ENCODE peak calls at places on chromosomes 2 and 18, in six cellular contexts. A, C, K, P, G and Y are unnamed samples.

GRCh38 chr2:63789318-63790051 is 52.2 kb upstream of the UGP2 start:
- DNase-seq in A (no peak), G (no peak), C (no peak), K (no peak), P (no peak), Y (no peak)

GRCh38 chr2:217837530-217837929 is 165.3 kb downstream of the TNS1 start:
- DNase-seq in A (no peak), K (no peak), C (no peak), P (no peak), G (no peak), Y (no peak)

GRCh38 chr2:229901819-229902218 is 20.0 kb downstream of the TRIP12 start:
- DNase-seq in C (no peak), A (no peak), G (no peak), K (no peak), P (no peak), Y (no peak)

GRCh38 chr2:10120938-10121574 is 1.5 kb upstream of the RRM2 start:
- DNase-seq in C (no peak), P (no peak), K (no peak), G (peak), A (no peak), Y (no peak)

GRCh38 chr2:230443540-230443939 is 27.5 kb downstream of the SP100 start:
- DNase-seq in K (no peak), G (peak), P (no peak), C (no peak), A (no peak), Y (no peak)

GRCh38 chr2:226652388-226652787 is 147.2 kb downstream of the IRS1 start:
- DNase-seq in G (peak), K (no peak), P (no peak), A (no peak), C (no peak), Y (no peak)

GRCh38 chr2:230990899-230991150 is 5.1 kb upstream of the SPATA3 start:
- DNase-seq in G (no peak), P (no peak), C (no peak), A (no peak), K (no peak), Y (no peak)

GRCh38 chr2:62817995-62818713 is 112.6 kb downstream of the EHBP1 start:
- DNase-seq in A (no peak), G (no peak), P (no peak), C (no peak), K (no peak), Y (no peak)

GRCh38 chr2:231514951-231515297 is 15.3 kb downstream of the NMUR1 start:
- DNase-seq in K (no peak), P (no peak), G (peak), C (no peak), A (no peak), Y (no peak)

GRCh38 chr2:8260213-8260612 is 421.6 kb upstream of the ID2 start:
- DNase-seq in K (no peak), C (no peak), P (no peak), G (no peak), A (no peak), Y (no peak)

GRCh38 chr2:104844813-104845551 is 8.9 kb upstream of the POU3F3 start:
- DNase-seq in G (no peak), P (no peak), A (no peak), K (peak), C (no peak), Y (no peak)

GRCh38 chr2:11746807-11747459 is 501 bp downstream of the LPIN1 start:
- DNase-seq in A (no peak), C (no peak), G (no peak), K (no peak), P (no peak), Y (no peak)

GRCh38 chr2:240341064-240341463 is 94.4 kb upstream of the GPC1 start:
- DNase-seq in P (no peak), A (no peak), G (no peak), K (no peak), C (no peak), Y (no peak)

GRCh38 chr2:11498543-11499034 is 32.6 kb upstream of the E2F6 start:
- DNase-seq in P (peak), K (peak), A (no peak), C (peak), G (peak), Y (no peak)

GRCh38 chr18:58580623-58581022 is 48.3 kb downstream of the ALPK2 start:
- DNase-seq in C (no peak), A (no peak), G (no peak), K (no peak), P (no peak), Y (no peak)

GRCh38 chr2:191845248-191845715 is 1.6 kb downstream of the CAVIN2 start:
- DNase-seq in G (no peak), K (no peak), C (no peak), A (no peak), P (no peak), Y (no peak)

GRCh38 chr2:20396356-20397000 is 45.8 kb upstream of the PUM2 start:
- DNase-seq in K (no peak), A (no peak), G (no peak), P (no peak), C (no peak), Y (no peak)

GRCh38 chr2:105544591-105545377 is 145.9 kb upstream of the FHL2 start:
- DNase-seq in C (peak), A (no peak), G (no peak), K (no peak), P (no peak), Y (no peak)

GRCh38 chr2:101815739-101816391 is 118.4 kb downstream of the MAP4K4 start:
- DNase-seq in A (no peak), P (no peak), K (no peak), G (no peak), C (no peak), Y (no peak)

GRCh38 chr2:1707771-1708351 is 36.5 kb downstream of the PXDN start:
- DNase-seq in P (peak), C (peak), K (no peak), G (no peak), A (no peak), Y (peak)

GRCh38 chr2:128786800-128787478 is 468.3 kb upstream of the HS6ST1 start:
- DNase-seq in G (no peak), P (no peak), C (no peak), A (no peak), K (no peak), Y (peak)

GRCh38 chr2:238154570-238154969 is 4.2 kb upstream of the ERFE start:
- DNase-seq in K (no peak), A (no peak), P (no peak), G (no peak), C (no peak), Y (no peak)

GRCh38 chr2:238151205-238151604 is 7.6 kb upstream of the ERFE start:
- DNase-seq in G (no peak), A (no peak), P (no peak), C (no peak), K (no peak), Y (no peak)

GRCh38 chr2:238155051-238155760 is 3.6 kb upstream of the ERFE start:
- DNase-seq in G (no peak), C (no peak), K (no peak), P (no peak), A (no peak), Y (no peak)

GRCh38 chr2:238151628-238152235 is 7.0 kb upstream of the ERFE start:
- DNase-seq in K (no peak), P (no peak), G (no peak), C (no peak), A (no peak), Y (no peak)

GRCh38 chr2:238152811-238153688 is 5.7 kb upstream of the ERFE start:
- DNase-seq in K (no peak), P (no peak), G (no peak), C (no peak), A (no peak), Y (no peak)
- TF ChIP-seq CTCF in K (peak), P (no peak), G (no peak), C (no peak), A (no peak), Y (peak)

DNA sequence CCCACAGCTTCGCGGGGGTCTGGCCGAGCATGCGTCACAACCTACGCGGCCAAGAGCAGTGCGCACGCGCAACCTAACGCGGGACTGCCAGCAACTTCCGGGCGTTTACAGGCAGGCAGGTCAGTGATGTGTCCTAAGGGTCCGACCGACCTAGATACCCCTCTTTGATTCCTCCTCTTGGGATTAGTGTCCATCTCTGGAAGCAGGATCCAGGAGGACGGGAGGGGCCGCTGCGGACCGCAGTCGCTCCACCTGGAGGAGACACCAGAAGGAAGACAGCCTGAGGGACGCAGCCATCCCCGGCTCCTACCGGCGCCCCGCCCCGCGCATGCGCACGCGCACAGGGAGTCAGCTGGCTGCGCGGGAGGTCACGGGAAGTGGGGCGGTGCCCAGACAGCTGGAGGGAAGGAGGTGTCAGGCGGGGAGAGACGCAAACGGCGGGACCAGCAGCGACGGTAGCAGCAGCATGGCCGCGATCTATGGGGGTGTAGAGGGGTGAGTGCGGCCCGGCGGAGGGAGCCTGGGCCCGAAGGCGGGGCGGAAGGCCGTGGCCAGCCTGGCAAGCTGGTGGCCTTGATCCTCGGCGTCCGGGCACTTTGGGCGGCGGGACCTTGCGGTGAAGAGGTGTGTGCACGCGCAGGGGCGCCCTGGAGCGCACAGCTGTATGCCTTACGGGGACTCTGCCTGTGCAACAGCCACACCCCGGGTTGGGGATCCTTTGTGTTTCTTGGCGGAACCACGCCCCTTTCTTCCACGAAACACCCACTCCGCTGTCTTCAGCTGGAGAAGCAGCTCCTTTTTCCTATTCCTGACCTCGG is at the start of gene NAGK:
- DNase-seq in C (peak), G (peak), A (peak), K (peak), P (peak), Y (peak)
- TF ChIP-seq CTCF in C (no peak), G (no peak), A (no peak), K (no peak), P (no peak), Y (no peak)

GRCh38 chr2:225328192-225328591 is 71.3 kb upstream of the NYAP2 start:
- DNase-seq in A (no peak), P (no peak), C (no peak), G (no peak), K (no peak), Y (no peak)
- TF ChIP-seq CTCF in A (no peak), P (no peak), C (no peak), G (no peak), K (no peak), Y (no peak)

GRCh38 chr2:18266188-18266587 is 294.3 kb downstream of the RDH14 start:
- DNase-seq in G (no peak), C (no peak), K (no peak), P (no peak), A (no peak), Y (no peak)
- TF ChIP-seq CTCF in G (peak), C (no peak), K (peak), P (no peak), A (peak), Y (peak)

GRCh38 chr2:36921984-36922383 is 44.4 kb downstream of the STRN start:
- DNase-seq in C (no peak), K (no peak), P (no peak), A (no peak), G (no peak), Y (no peak)

GRCh38 chr2:36912692-36913091 is 53.6 kb downstream of the STRN start:
- DNase-seq in P (no peak), C (no peak), A (no peak), K (no peak), G (no peak), Y (no peak)

GRCh38 chr2:36919041-36919837 is 47.1 kb downstream of the STRN start:
- DNase-seq in G (no peak), A (no peak), C (no peak), K (no peak), P (no peak), Y (no peak)

GRCh38 chr2:36915627-36916026 is 50.7 kb downstream of the STRN start:
- DNase-seq in G (no peak), P (no peak), A (no peak), C (no peak), K (no peak), Y (no peak)

DNA sequence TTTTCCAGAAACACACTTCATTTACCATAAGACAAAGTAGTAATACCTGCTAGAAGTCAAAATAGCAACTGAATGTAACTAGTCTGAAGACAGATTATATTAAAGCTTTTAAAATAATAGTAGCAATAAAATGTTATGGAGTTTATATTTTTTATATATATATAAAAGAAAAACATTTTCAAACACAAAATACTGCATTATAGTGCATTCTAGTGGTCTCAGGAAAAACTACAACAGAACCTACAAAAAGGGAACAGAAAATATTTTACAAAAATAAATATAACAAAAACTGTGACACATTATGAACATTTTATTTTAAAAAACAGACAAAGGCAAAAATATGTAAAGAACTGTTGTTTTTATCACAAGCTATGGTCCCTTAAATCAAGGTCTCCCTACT is 48.0 kb downstream of the STRN start:
- DNase-seq in P (no peak), K (no peak), A (no peak), C (no peak), G (no peak), Y (no peak)
- TF ChIP-seq CTCF in P (no peak), K (peak), A (peak), C (peak), G (no peak), Y (peak)